ENCODE peak calls at places on chromosomes 4 and X, in six cellular contexts. V is GM13976, T is PC-9, D is RWPE1, M is upper lobe of right lung, B is GM23338. N is an unnamed sample.
A peak's percentile ranks its signal among the peaks of the same experiment; 100 is the strongest.

GRCh38 chrX:44927398-44927797 is 54.4 kb downstream of the KDM6A start:
- DNase-seq in V (no peak), T (no peak), D (no peak), M (no peak), B (no peak), N (no peak)

GRCh38 chrX:44162964-44163475 is 180.5 kb downstream of the EFHC2 start:
- DNase-seq in V (no peak), T (no peak), D (no peak), M (no peak), B (no peak), N (no peak)

GRCh38 chr4:6071191-6071958 is 53.1 kb upstream of the C4orf50 start:
- DNase-seq in V (no peak), T (no peak), D (no peak), M (no peak), B (peak; percentile 8), N (no peak)

GRCh38 chr4:177573487-177573886 is 131.2 kb upstream of the AGA start:
- DNase-seq in V (no peak), T (no peak), D (peak; percentile 74), M (no peak), B (no peak), N (no peak)

GRCh38 chrX:107894038-107894437 is 68.4 kb downstream of the MID2 start:
- DNase-seq in V (peak; percentile 43), T (peak; percentile 32), D (peak; percentile 42), M (no peak), B (peak; percentile 68), N (peak; percentile 13)

GRCh38 chr4:153453455-153453854 is 12.7 kb upstream of the TMEM131L start:
- DNase-seq in V (no peak), T (no peak), D (no peak), M (no peak), B (no peak), N (no peak)

GRCh38 chrX:12292996-12293765 is 154.9 kb downstream of the FRMPD4 start:
- DNase-seq in V (no peak), T (no peak), D (no peak), M (no peak), B (no peak), N (no peak)

GRCh38 chr4:142435599-142436235 is 410.4 kb downstream of the INPP4B start:
- DNase-seq in V (no peak), T (no peak), D (no peak), M (no peak), B (peak; percentile 82), N (no peak)

GRCh38 chr4:8282134-8282641 is 12.6 kb downstream of the HTRA3 start:
- DNase-seq in V (no peak), T (no peak), D (no peak), M (no peak), B (no peak), N (no peak)

GRCh38 chr4:20122198-20122988 is 129.3 kb upstream of the SLIT2 start:
- DNase-seq in V (no peak), T (no peak), D (no peak), M (no peak), B (no peak), N (no peak)

GRCh38 chrX:154317391-154318000 is 21.9 kb downstream of the TKTL1 start:
- DNase-seq in V (no peak), T (no peak), D (peak; percentile 4), M (no peak), B (peak; percentile 72), N (peak; percentile 11)

DNA sequence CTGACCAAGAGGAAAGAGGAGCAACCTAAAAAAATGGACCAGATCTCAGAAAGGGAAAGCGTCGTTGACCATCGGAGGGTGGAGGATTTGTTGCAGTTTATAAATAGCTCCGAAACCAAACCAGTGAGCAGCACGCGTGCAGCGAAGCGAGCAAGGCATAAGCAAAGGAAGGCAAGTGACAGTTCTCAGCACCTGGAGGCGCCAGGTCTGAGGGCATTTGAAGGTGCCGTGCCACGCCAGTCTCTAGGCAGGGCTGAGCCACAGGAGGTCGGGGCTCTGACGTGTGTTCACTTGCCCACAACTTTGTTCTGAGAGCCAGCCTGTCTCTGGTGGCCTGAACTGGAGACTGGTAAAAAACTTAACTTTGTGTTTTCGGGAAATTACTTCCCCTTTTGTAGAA is 59.7 kb downstream of the TNIP2 start:
- DNase-seq in V (peak; percentile 84), T (no peak), D (no peak), M (no peak), B (no peak), N (no peak)
- TF ChIP-seq CTCF in V (peak; percentile 5), T (no peak), D (no peak), M (no peak), B (no peak), N (no peak)

GRCh38 chr4:122602277-122603142 is 18.4 kb downstream of the IL21 start:
- DNase-seq in V (peak; percentile 23), T (peak; percentile 6), D (peak; percentile 45), M (no peak), B (peak; percentile 73), N (no peak)
- TF ChIP-seq CTCF in V (peak; percentile 24), T (peak; percentile 64), D (peak; percentile 51), M (peak; percentile 45), B (peak; percentile 69), N (peak; percentile 42)

GRCh38 chr4:173284463-173284862 is 49.7 kb downstream of the HMGB2 start:
- DNase-seq in V (no peak), T (no peak), D (no peak), M (no peak), B (no peak), N (no peak)

GRCh38 chr4:173287486-173287885 is 46.7 kb downstream of the HMGB2 start:
- DNase-seq in V (no peak), T (no peak), D (no peak), M (no peak), B (no peak), N (no peak)

GRCh38 chr4:173288698-173289350 is 45.3 kb downstream of the HMGB2 start:
- DNase-seq in V (no peak), T (no peak), D (no peak), M (no peak), B (no peak), N (no peak)

GRCh38 chr4:173289351-173289725 is 44.8 kb downstream of the HMGB2 start:
- DNase-seq in V (no peak), T (no peak), D (no peak), M (no peak), B (no peak), N (no peak)

GRCh38 chr4:173288296-173288695 is 45.9 kb downstream of the HMGB2 start:
- DNase-seq in V (peak; percentile 59), T (peak; percentile 12), D (peak; percentile 11), M (no peak), B (peak; percentile 89), N (peak; percentile 87)
- TF ChIP-seq CTCF in V (peak; percentile 41), T (peak; percentile 66), D (peak; percentile 46), M (peak; percentile 60), B (peak; percentile 79), N (peak; percentile 63)

DNA sequence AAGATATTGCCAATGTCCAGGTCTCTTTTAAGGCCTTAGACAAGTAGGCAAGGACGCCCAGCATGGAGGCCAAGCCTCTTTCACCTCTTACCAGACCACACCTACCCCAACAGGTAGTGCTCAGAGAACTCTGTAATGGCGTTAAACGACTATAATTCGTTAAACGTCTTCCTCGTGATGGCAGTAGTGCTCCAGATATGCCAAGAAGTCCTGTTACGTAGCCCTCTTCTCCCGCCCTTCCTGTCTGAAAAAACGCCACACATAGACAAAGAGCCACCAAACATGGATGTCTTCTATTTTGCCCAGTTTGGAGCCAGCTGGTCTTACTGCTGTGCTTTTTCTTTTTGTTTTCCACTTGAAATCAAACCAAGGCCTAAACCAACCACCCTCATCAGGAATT is 190.7 kb downstream of the OR13H1 start:
- DNase-seq in V (no peak), T (no peak), D (no peak), M (no peak), B (no peak), N (no peak)
- TF ChIP-seq CTCF in V (no peak), T (no peak), D (no peak), M (no peak), B (no peak), N (no peak)